ENCODE peak calls at places on chromosomes 4 and X, in seven cellular contexts. F is upper lobe of left lung, P is suprapubic skin, V is ovary, Q is uterus, W is thyroid gland, L is A549. S is an unnamed sample. For H3K4me1, the result is how much of the 10 kb centered on the place peaks cover.

GRCh38 chrX:76919761-76920160 is 492.3 kb downstream of the MAGEE1 start:
- DNase-seq in F (no peak), L (no peak), P (no peak), Q (no peak), V (no peak), W (no peak), S (no peak)

GRCh38 chr4:92012899-92013867 is 290.6 kb upstream of the GRID2 start:
- DNase-seq in W (no peak), P (no peak), L (peak), V (no peak), F (peak), Q (no peak), S (no peak)

GRCh38 chr4:41611881-41612871 is 74.2 kb downstream of the LIMCH1 start:
- DNase-seq in L (peak), W (peak), V (no peak), F (peak), P (no peak), Q (no peak), S (no peak)

GRCh38 chr4:15182600-15183222 is 180.4 kb downstream of the CPEB2 start:
- DNase-seq in W (no peak), V (no peak), Q (no peak), F (no peak), L (no peak), P (no peak), S (no peak)

GRCh38 chr4:121189811-121190210 is 25.7 kb upstream of the TNIP3 start:
- DNase-seq in Q (no peak), L (no peak), F (no peak), W (no peak), P (no peak), V (no peak), S (no peak)

GRCh38 chr4:184705692-184706091 is 28.2 kb downstream of the CENPU start:
- DNase-seq in L (no peak), Q (no peak), P (no peak), V (no peak), F (no peak), W (no peak), S (no peak)

GRCh38 chr4:105572296-105572695 is 19.9 kb downstream of the ARHGEF38 start:
- DNase-seq in V (no peak), Q (no peak), F (no peak), W (no peak), L (no peak), P (no peak), S (no peak)

GRCh38 chrX:6129195-6129594 is 99.5 kb downstream of the NLGN4X start:
- DNase-seq in W (no peak), P (no peak), L (no peak), F (no peak), V (no peak), Q (no peak), S (no peak)

GRCh38 chr4:4575284-4576211 is 33.7 kb upstream of the STX18 start:
- DNase-seq in V (peak), Q (peak), W (peak), F (peak), L (peak), P (peak), S (no peak)

GRCh38 chrX:149648932-149649331 is 17.3 kb upstream of the TMEM185A start:
- DNase-seq in P (no peak), Q (no peak), W (no peak), F (no peak), V (no peak), L (no peak), S (no peak)

GRCh38 chr4:131309628-131310027 is 1839.5 kb upstream of the PCDH10 start:
- DNase-seq in P (no peak), V (no peak), Q (no peak), L (no peak), F (no peak), W (no peak), S (no peak)

GRCh38 chr4:167989815-167990214 is 102.5 kb upstream of the ANXA10 start:
- DNase-seq in P (no peak), F (no peak), L (peak), Q (no peak), W (no peak), V (no peak), S (no peak)

GRCh38 chrX:6849711-6850415 is 297.6 kb upstream of the STS start:
- DNase-seq in P (no peak), W (no peak), L (no peak), V (no peak), Q (no peak), F (no peak), S (no peak)

DNA sequence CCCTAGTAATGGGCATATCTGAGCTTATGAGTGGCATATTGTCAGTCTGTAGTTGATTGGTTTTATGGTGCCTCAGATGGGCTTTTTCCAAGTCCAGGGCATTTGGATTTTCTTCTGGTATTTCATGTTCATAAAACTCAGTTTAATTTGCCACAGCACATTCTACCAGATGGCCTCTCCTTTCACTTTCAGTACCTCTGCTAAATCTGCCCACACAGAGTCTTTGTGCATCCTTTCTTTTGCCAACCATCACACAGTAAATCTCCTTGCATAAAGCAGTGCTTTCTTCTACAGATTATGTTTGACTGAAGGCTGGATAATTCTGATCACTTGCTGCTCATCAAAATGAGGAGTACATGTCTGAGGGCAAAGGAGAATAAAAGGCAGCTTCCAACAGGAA is 98.2 kb downstream of the HS6ST2 start:
- DNase-seq in P (no peak), V (no peak), W (no peak), L (no peak), Q (no peak), F (no peak), S (no peak)
- H3K4me1 ChIP-seq in P (under half), V (under half), W (under half), L (under half), Q (under half), F (under half), S (under half)

DNA sequence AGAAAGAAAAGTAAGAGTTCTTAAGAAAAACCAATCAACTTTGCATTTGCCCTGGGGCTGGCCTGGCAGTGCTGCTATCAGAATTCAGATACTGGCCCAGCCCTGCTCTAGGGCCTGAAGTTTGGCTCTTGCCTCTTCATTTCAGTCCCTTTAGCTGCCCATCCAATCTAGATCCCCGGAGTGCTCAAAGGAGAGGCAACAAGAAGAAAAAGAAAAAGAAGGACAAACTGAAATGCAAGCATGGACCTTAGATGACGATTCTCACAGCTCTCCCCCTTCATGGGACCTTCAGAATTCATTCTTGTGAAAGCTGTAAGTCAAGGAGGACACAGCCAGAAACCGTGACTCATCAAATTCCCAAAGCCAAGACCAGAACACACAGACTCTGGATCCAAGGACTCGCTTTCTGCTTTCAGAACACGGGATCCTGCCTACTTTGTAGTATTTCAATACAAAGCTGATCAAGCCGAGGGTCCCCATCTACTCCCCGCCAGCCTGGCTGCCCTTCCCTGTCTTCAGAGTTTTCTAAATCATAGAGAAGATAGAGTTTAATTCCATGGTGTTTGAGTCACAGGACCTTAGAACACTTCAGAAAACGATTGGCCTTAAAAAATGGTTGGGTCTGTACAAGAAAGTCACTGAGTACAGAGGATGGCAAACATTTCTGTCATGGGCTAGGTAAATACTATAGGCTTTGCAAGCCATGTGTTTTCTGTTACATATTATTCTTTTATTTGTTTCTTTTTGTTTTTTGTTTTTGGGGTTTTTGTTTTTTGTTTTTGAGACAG is 103.7 kb downstream of the RBM47 start:
- DNase-seq in P (no peak), W (peak), Q (peak), L (peak), F (peak), V (peak), S (no peak)
- TF ChIP-seq POLR2A in P (no peak), W (no peak), Q (no peak), L (no peak), F (no peak), V (no peak), S (no peak)

GRCh38 chrX:50430917-50431316 is 39.7 kb downstream of the DGKK start:
- DNase-seq in L (no peak), F (no peak), W (peak), Q (no peak), V (no peak), P (no peak), S (no peak)
- H3K4me1 ChIP-seq in L (under half), F (under half), W (under half), Q (under half), V (under half), P (under half), S (under half)

GRCh38 chr4:56876264-56876663 is 31.4 kb upstream of the REST start:
- DNase-seq in L (no peak), W (no peak), V (no peak), Q (no peak), F (no peak), P (no peak), S (no peak)

GRCh38 chr4:56874918-56875317 is 32.8 kb upstream of the REST start:
- DNase-seq in Q (no peak), L (no peak), F (no peak), P (no peak), W (no peak), V (no peak), S (no peak)

GRCh38 chr4:56871357-56871993 is 36.2 kb upstream of the REST start:
- DNase-seq in Q (no peak), W (no peak), L (no peak), F (no peak), V (no peak), P (no peak), S (no peak)

GRCh38 chr4:56870927-56871326 is 36.8 kb upstream of the REST start:
- DNase-seq in P (no peak), F (no peak), V (no peak), W (no peak), Q (no peak), L (no peak), S (no peak)

DNA sequence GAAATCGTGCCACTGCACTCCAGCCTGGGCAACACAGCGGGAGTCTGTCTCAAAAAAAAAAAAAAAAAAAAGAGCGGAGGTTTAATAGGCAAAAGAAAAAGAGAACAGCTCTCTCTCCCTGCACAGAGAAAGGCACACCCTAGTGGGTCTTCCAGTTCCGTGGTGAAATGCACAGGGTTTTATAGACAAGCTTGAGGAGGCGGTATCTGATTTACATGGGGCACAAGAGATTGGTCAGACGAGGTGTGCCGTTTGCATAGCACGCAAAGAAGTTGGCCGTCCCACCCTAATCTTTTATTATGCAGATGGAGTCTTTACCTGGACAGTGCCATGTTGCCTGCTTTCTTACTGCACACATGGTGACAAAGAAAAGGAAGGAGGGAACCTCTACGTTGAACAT is 33.5 kb upstream of the REST start:
- DNase-seq in W (no peak), Q (no peak), F (no peak), L (no peak), V (no peak), P (no peak), S (no peak)
- TF ChIP-seq POLR2A in W (no peak), Q (no peak), F (no peak), L (no peak), V (no peak), P (no peak), S (no peak)

DNA sequence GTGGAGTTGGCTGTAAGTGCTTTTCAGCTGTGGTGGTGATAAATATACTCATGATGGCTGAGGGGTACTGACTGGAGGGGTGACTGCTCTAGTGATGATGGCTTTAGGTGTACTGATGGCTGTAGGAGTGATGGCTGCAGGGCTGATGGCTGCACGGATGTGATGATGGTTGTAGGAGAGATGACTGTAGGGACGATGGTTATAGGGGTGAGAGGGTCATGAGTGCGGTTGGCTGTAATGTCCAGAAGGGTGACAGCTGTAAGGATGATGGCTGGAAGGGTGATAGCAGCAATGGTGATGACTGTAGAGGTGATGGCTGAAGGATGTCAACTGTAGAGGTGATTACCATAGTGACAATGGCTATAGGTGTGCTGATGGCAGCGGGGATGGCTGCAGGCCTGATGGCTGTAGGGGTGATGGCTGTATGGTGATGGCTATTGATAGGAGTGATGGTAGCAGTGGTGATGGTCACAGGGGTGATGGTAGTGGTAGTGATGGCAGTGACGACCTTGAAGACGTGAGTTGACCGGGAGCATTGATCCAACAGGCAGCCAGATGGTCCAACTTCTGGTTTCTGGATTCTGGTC is 570 bp upstream of the SASH3 start:
- DNase-seq in W (no peak), V (no peak), P (no peak), L (no peak), Q (no peak), F (no peak), S (no peak)
- H3K4me1 ChIP-seq in W (under half), V (under half), P (under half), L (under half), Q (under half), F (under half), S (under half)

DNA sequence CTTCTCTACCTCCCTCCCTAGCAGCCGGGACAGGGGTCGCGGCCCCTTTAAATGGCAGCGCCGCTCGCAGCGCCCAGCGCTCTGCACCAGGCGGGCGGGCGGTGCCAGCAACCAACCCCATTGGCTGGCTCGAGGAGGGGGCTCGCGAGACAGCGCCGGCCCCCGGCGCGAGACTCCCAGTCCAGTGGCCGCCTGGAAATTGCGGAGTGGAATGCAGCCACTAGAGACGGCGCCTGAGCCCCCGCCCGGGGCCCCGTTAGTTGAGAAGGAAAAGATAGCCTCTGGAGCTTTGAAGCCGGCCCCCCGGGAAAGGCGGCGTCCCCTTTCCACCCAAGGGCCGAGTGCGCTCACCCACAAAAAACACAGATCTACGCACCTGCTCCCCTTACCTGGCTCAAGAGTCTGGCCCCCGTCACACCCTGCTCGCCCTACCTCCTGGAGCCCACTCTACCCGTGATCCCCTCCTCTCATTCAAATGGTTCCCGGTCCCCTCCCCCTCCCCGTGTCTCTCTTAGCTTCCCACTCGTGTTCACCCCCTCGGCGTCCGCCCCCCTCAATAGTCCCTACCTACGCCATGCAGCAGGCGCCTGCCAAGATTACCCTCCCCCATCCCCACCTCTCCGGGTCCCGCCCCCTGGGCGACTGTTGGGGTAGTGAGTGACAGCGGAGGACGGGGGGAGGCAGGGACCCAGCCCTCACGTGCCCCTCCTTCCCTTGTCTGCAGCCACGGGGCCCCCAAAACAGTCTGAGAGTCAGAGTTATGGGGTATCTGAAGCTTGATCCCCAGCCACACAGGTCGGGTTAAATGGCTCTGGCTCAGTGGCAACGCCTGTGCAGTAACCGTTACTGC is at the start of gene ZMYM3:
- DNase-seq in V (peak), L (peak), Q (peak), F (peak), W (peak), P (peak), S (peak)
- TF ChIP-seq POLR2A in V (no peak), L (no peak), Q (peak), F (peak), W (no peak), P (no peak), S (peak)

DNA sequence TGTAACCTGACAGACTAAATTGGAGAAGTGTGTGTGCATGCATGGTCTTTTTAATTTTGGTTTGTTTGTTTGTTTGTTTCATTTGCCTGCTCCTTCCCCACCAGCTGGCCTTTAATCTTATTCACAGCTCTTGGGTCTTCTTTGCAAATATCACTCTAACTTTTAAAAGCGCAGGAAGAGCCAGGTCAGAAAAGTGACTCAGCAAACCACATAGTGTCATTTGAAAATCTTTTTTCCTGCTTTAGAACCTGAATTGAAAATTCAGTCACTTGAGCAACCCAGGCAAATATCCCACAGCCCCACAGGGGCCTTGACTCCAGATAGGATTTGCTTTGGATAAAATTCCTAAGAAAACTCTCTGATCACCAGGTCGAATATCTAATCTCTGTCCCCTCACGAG is 4.6 kb downstream of the TMEM255A start:
- DNase-seq in W (no peak), F (no peak), Q (no peak), L (no peak), P (no peak), V (no peak), S (no peak)
- H3K4me1 ChIP-seq in W (under half), F (under half), Q (under half), L (under half), P (under half), V (under half), S (under half)

GRCh38 chr4:94548571-94548970 is 96.8 kb downstream of the PDLIM5 start:
- DNase-seq in V (no peak), P (no peak), Q (peak), W (no peak), F (no peak), L (peak), S (no peak)
- TF ChIP-seq POLR2A in V (no peak), P (no peak), Q (no peak), W (no peak), F (no peak), L (no peak), S (no peak)

GRCh38 chr4:139828966-139829662 is 163.5 kb downstream of the MGST2 start:
- DNase-seq in W (no peak), Q (no peak), V (no peak), L (no peak), P (no peak), F (peak), S (no peak)
- H3K4me1 ChIP-seq in W (under half), Q (under half), V (under half), L (under half), P (under half), F (under half), S (under half)